ENCODE peak calls at places on chromosome 20, in four cellular contexts. One of them, this sample, is unnamed.

GRCh38 chr20:24989162-24989561 is 3.4 kb downstream of the APMAP start:
- DNase-seq in NCI-H446: no peak
- DNase-seq in left cardiac atrium: peak
- DNase-seq in transverse colon: no peak
- DNase-seq in this sample: no peak

GRCh38 chr20:38143646-38144554 is 21.2 kb downstream of the TGM2 start:
- DNase-seq in NCI-H446: no peak
- DNase-seq in left cardiac atrium: peak
- DNase-seq in transverse colon: peak
- DNase-seq in this sample: peak

GRCh38 chr20:35306931-35307517 is 14.8 kb upstream of the FAM83C start:
- DNase-seq in NCI-H446: peak
- DNase-seq in left cardiac atrium: peak
- DNase-seq in transverse colon: peak
- DNase-seq in this sample: no peak

GRCh38 chr20:58471161-58471834 is 43.9 kb downstream of the APCDD1L start:
- DNase-seq in NCI-H446: peak
- DNase-seq in left cardiac atrium: peak
- DNase-seq in transverse colon: peak
- DNase-seq in this sample: no peak

GRCh38 chr20:12838261-12838866 is 170.4 kb upstream of the SPTLC3 start:
- DNase-seq in NCI-H446: no peak
- DNase-seq in left cardiac atrium: no peak
- DNase-seq in transverse colon: no peak
- DNase-seq in this sample: no peak

GRCh38 chr20:44211177-44212039 is 837 bp upstream of the OSER1 start:
- DNase-seq in NCI-H446: no peak
- DNase-seq in left cardiac atrium: no peak
- DNase-seq in transverse colon: peak
- DNase-seq in this sample: no peak

GRCh38 chr20:46959081-46959692 is 64.5 kb downstream of the EYA2 start:
- DNase-seq in NCI-H446: peak
- DNase-seq in left cardiac atrium: no peak
- DNase-seq in transverse colon: no peak
- DNase-seq in this sample: no peak

GRCh38 chr20:36950432-36951197 is 893 bp downstream of the SAMHD1 start:
- DNase-seq in NCI-H446: peak
- DNase-seq in left cardiac atrium: peak
- DNase-seq in transverse colon: peak
- DNase-seq in this sample: peak

GRCh38 chr20:62136283-62137091 is 6.7 kb downstream of the PSMA7 start:
- DNase-seq in NCI-H446: peak
- DNase-seq in left cardiac atrium: peak
- DNase-seq in transverse colon: peak
- DNase-seq in this sample: peak

GRCh38 chr20:62434098-62434497 is 6.8 kb upstream of the RBBP8NL start:
- DNase-seq in NCI-H446: no peak
- DNase-seq in left cardiac atrium: peak
- DNase-seq in transverse colon: no peak
- DNase-seq in this sample: no peak

GRCh38 chr20:56391596-56392281 is at the start of gene AURKA:
- DNase-seq in NCI-H446: no peak
- DNase-seq in left cardiac atrium: no peak
- DNase-seq in transverse colon: no peak
- DNase-seq in this sample: no peak

GRCh38 chr20:49541733-49542513 is 26.0 kb downstream of the PTGIS start:
- DNase-seq in NCI-H446: peak
- DNase-seq in left cardiac atrium: peak
- DNase-seq in transverse colon: peak
- DNase-seq in this sample: no peak

GRCh38 chr20:32558526-32558925 is 26.6 kb downstream of the NOL4L start:
- DNase-seq in NCI-H446: no peak
- DNase-seq in left cardiac atrium: no peak
- DNase-seq in transverse colon: no peak
- DNase-seq in this sample: no peak

GRCh38 chr20:17681741-17682102 is 320 bp downstream of the RRBP1 start:
- DNase-seq in NCI-H446: no peak
- DNase-seq in left cardiac atrium: no peak
- DNase-seq in transverse colon: no peak
- DNase-seq in this sample: no peak

GRCh38 chr20:37758332-37758731 is 64.5 kb downstream of the CTNNBL1 start:
- DNase-seq in NCI-H446: no peak
- DNase-seq in left cardiac atrium: peak
- DNase-seq in transverse colon: no peak
- DNase-seq in this sample: no peak

GRCh38 chr20:38889050-38889449 is 37.2 kb upstream of the FAM83D start:
- DNase-seq in NCI-H446: no peak
- DNase-seq in left cardiac atrium: no peak
- DNase-seq in transverse colon: no peak
- DNase-seq in this sample: peak

GRCh38 chr20:58553841-58554240 is 38.6 kb upstream of the APCDD1L start:
- DNase-seq in NCI-H446: no peak
- DNase-seq in left cardiac atrium: no peak
- DNase-seq in transverse colon: no peak
- DNase-seq in this sample: no peak

GRCh38 chr20:32970115-32970972 is 33.9 kb downstream of the SUN5 start:
- DNase-seq in NCI-H446: no peak
- DNase-seq in left cardiac atrium: no peak
- DNase-seq in transverse colon: no peak
- DNase-seq in this sample: peak

GRCh38 chr20:49486064-49486463 is 3.6 kb upstream of the KCNB1 start:
- DNase-seq in NCI-H446: no peak
- DNase-seq in left cardiac atrium: no peak
- DNase-seq in transverse colon: no peak
- DNase-seq in this sample: no peak

GRCh38 chr20:29689411-29690225 is 1567.8 kb upstream of the DEFB115 start:
- DNase-seq in NCI-H446: peak
- DNase-seq in left cardiac atrium: peak
- DNase-seq in transverse colon: no peak
- DNase-seq in this sample: no peak